ENCODE peak calls at places on chromosomes 2 and 18, in ten cellular contexts. One of them, this sample, is unnamed. For H3K27me3, the result is how much of the 10 kb centered on the place peaks cover.

GRCh38 chr18:8654482-8655451 is 45.5 kb downstream of the RAB12 start:
- DNase-seq in pancreas: no peak
- DNase-seq in psoas muscle: no peak
- DNase-seq in left ventricle myocardium inferior: no peak
- DNase-seq in vagina: no peak
- DNase-seq in ascending aorta: no peak
- DNase-seq in mammary epithelial cell: no peak
- DNase-seq in fibroblast of lung: no peak
- DNase-seq in upper lobe of right lung: no peak
- DNase-seq in BE2C: no peak
- DNase-seq in this sample: no peak

GRCh38 chr2:181065458-181065857 is 85.1 kb downstream of the UBE2E3 start:
- DNase-seq in pancreas: no peak
- DNase-seq in psoas muscle: no peak
- DNase-seq in left ventricle myocardium inferior: no peak
- DNase-seq in vagina: no peak
- DNase-seq in ascending aorta: no peak
- DNase-seq in mammary epithelial cell: no peak
- DNase-seq in fibroblast of lung: no peak
- DNase-seq in upper lobe of right lung: no peak
- DNase-seq in BE2C: no peak
- DNase-seq in this sample: no peak

GRCh38 chr18:75727479-75727878 is 300.0 kb upstream of the SMIM21 start:
- DNase-seq in pancreas: no peak
- DNase-seq in psoas muscle: no peak
- DNase-seq in left ventricle myocardium inferior: peak
- DNase-seq in vagina: no peak
- DNase-seq in ascending aorta: no peak
- DNase-seq in mammary epithelial cell: peak
- DNase-seq in fibroblast of lung: peak
- DNase-seq in upper lobe of right lung: peak
- DNase-seq in BE2C: peak
- DNase-seq in this sample: no peak

GRCh38 chr2:147242445-147242844 is 602.4 kb upstream of the ACVR2A start:
- DNase-seq in pancreas: no peak
- DNase-seq in psoas muscle: no peak
- DNase-seq in left ventricle myocardium inferior: no peak
- DNase-seq in vagina: no peak
- DNase-seq in ascending aorta: no peak
- DNase-seq in mammary epithelial cell: no peak
- DNase-seq in fibroblast of lung: no peak
- DNase-seq in upper lobe of right lung: no peak
- DNase-seq in BE2C: no peak
- DNase-seq in this sample: no peak

GRCh38 chr18:78506031-78506461 is 473.6 kb upstream of the SALL3 start:
- DNase-seq in pancreas: no peak
- DNase-seq in psoas muscle: no peak
- DNase-seq in left ventricle myocardium inferior: no peak
- DNase-seq in vagina: no peak
- DNase-seq in ascending aorta: no peak
- DNase-seq in mammary epithelial cell: no peak
- DNase-seq in fibroblast of lung: no peak
- DNase-seq in upper lobe of right lung: no peak
- DNase-seq in BE2C: no peak
- DNase-seq in this sample: no peak

GRCh38 chr2:22355816-22356433 is 1029.1 kb upstream of the KLHL29 start:
- DNase-seq in pancreas: no peak
- DNase-seq in psoas muscle: peak
- DNase-seq in left ventricle myocardium inferior: peak
- DNase-seq in vagina: no peak
- DNase-seq in ascending aorta: no peak
- DNase-seq in mammary epithelial cell: no peak
- DNase-seq in fibroblast of lung: no peak
- DNase-seq in upper lobe of right lung: no peak
- DNase-seq in BE2C: peak
- DNase-seq in this sample: no peak

GRCh38 chr2:188244383-188244782 is 47.3 kb upstream of the GULP1 start:
- DNase-seq in pancreas: no peak
- DNase-seq in psoas muscle: no peak
- DNase-seq in left ventricle myocardium inferior: no peak
- DNase-seq in vagina: no peak
- DNase-seq in ascending aorta: no peak
- DNase-seq in mammary epithelial cell: peak
- DNase-seq in fibroblast of lung: peak
- DNase-seq in upper lobe of right lung: no peak
- DNase-seq in BE2C: no peak
- DNase-seq in this sample: no peak

GRCh38 chr2:46377287-46377605 is 80.0 kb downstream of the EPAS1 start:
- DNase-seq in pancreas: no peak
- DNase-seq in psoas muscle: no peak
- DNase-seq in left ventricle myocardium inferior: no peak
- DNase-seq in vagina: peak
- DNase-seq in ascending aorta: no peak
- DNase-seq in mammary epithelial cell: no peak
- DNase-seq in fibroblast of lung: no peak
- DNase-seq in upper lobe of right lung: no peak
- DNase-seq in BE2C: no peak
- DNase-seq in this sample: no peak

GRCh38 chr2:224970311-224970710 is 72.0 kb downstream of the DOCK10 start:
- DNase-seq in pancreas: no peak
- DNase-seq in psoas muscle: no peak
- DNase-seq in left ventricle myocardium inferior: no peak
- DNase-seq in vagina: no peak
- DNase-seq in ascending aorta: no peak
- DNase-seq in mammary epithelial cell: no peak
- DNase-seq in fibroblast of lung: no peak
- DNase-seq in upper lobe of right lung: no peak
- DNase-seq in BE2C: no peak
- DNase-seq in this sample: no peak

GRCh38 chr18:69400253-69400975 is at the start of gene DOK6:
- DNase-seq in pancreas: peak
- DNase-seq in psoas muscle: peak
- DNase-seq in left ventricle myocardium inferior: peak
- DNase-seq in vagina: no peak
- DNase-seq in ascending aorta: no peak
- DNase-seq in mammary epithelial cell: peak
- DNase-seq in fibroblast of lung: peak
- DNase-seq in upper lobe of right lung: peak
- DNase-seq in BE2C: peak
- DNase-seq in this sample: peak

GRCh38 chr2:109222825-109223471 is 93.9 kb downstream of the SH3RF3 start:
- DNase-seq in pancreas: no peak
- DNase-seq in psoas muscle: no peak
- DNase-seq in left ventricle myocardium inferior: no peak
- DNase-seq in vagina: no peak
- DNase-seq in ascending aorta: no peak
- DNase-seq in mammary epithelial cell: no peak
- DNase-seq in fibroblast of lung: no peak
- DNase-seq in upper lobe of right lung: peak
- DNase-seq in BE2C: no peak
- DNase-seq in this sample: no peak

GRCh38 chr2:120737802-120738516 is 2.3 kb downstream of the GLI2 start:
- DNase-seq in pancreas: peak
- DNase-seq in psoas muscle: no peak
- DNase-seq in left ventricle myocardium inferior: no peak
- DNase-seq in vagina: peak
- DNase-seq in ascending aorta: no peak
- DNase-seq in mammary epithelial cell: peak
- DNase-seq in fibroblast of lung: no peak
- DNase-seq in upper lobe of right lung: no peak
- DNase-seq in BE2C: no peak
- DNase-seq in this sample: no peak

GRCh38 chr2:120738786-120739771 is 3.4 kb downstream of the GLI2 start:
- DNase-seq in pancreas: no peak
- DNase-seq in psoas muscle: no peak
- DNase-seq in left ventricle myocardium inferior: no peak
- DNase-seq in vagina: peak
- DNase-seq in ascending aorta: no peak
- DNase-seq in mammary epithelial cell: no peak
- DNase-seq in fibroblast of lung: no peak
- DNase-seq in upper lobe of right lung: no peak
- DNase-seq in BE2C: no peak
- DNase-seq in this sample: no peak

GRCh38 chr2:120735750-120736170 is at the start of gene GLI2:
- DNase-seq in pancreas: peak
- DNase-seq in psoas muscle: peak
- DNase-seq in left ventricle myocardium inferior: peak
- DNase-seq in vagina: peak
- DNase-seq in ascending aorta: no peak
- DNase-seq in mammary epithelial cell: peak
- DNase-seq in fibroblast of lung: peak
- DNase-seq in upper lobe of right lung: peak
- DNase-seq in BE2C: peak
- DNase-seq in this sample: peak

GRCh38 chr2:120736202-120736954 is 710 bp downstream of the GLI2 start:
- DNase-seq in pancreas: peak
- DNase-seq in psoas muscle: no peak
- DNase-seq in left ventricle myocardium inferior: no peak
- DNase-seq in vagina: peak
- DNase-seq in ascending aorta: no peak
- DNase-seq in mammary epithelial cell: peak
- DNase-seq in fibroblast of lung: no peak
- DNase-seq in upper lobe of right lung: no peak
- DNase-seq in BE2C: no peak
- DNase-seq in this sample: no peak

DNA sequence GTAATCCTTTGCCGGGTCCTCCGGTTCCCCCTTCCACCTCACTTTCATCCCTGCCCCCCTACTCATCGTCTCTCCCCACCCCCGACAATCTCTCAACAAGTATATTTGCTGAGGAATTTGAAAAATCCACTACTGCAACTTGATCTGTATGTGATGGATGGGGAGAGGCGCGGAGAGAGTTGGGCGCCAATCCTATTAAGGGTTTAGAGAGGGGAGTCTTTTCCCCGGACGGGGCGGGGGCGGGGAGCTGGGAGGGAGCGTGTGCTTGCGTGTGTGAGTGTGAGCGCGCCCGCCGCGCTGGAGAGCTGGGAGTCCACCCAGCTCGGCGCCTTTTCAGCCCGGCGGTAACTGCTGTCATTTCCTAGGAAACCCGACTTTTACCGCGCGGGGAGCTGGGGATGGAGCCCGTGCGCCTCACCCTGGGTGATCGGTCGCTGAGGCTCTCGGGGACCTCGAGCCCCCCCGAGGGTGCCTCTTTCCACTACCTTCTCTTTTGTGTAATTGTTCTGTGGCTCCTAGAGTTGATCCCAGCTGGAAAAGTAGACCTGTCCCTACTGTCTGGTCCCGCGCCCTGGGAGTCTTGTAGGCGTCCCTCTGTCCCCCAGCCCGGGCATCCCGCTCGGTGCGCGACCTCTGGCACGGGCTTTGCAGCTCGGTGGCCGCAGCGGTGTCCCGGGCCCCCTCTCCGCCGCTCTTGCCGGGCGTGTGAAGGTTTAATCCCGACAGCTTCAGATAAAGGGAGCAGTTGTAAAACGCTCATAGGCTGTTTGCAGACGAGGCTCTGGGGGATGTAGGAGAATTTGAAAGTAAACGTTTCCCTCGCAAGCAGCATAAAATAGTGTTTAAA is 1.5 kb downstream of the GLI2 start:
- DNase-seq in pancreas: peak
- DNase-seq in psoas muscle: peak
- DNase-seq in left ventricle myocardium inferior: peak
- DNase-seq in vagina: peak
- DNase-seq in ascending aorta: no peak
- DNase-seq in mammary epithelial cell: peak
- DNase-seq in fibroblast of lung: peak
- DNase-seq in upper lobe of right lung: no peak
- DNase-seq in BE2C: peak
- DNase-seq in this sample: no peak
- H3K27me3 ChIP-seq in pancreas: under half
- H3K27me3 ChIP-seq in psoas muscle: under half
- H3K27me3 ChIP-seq in left ventricle myocardium inferior: half or more
- H3K27me3 ChIP-seq in vagina: under half
- H3K27me3 ChIP-seq in ascending aorta: under half
- H3K27me3 ChIP-seq in mammary epithelial cell: half or more
- H3K27me3 ChIP-seq in fibroblast of lung: under half
- H3K27me3 ChIP-seq in upper lobe of right lung: half or more
- H3K27me3 ChIP-seq in BE2C: under half
- H3K27me3 ChIP-seq in this sample: half or more

DNA sequence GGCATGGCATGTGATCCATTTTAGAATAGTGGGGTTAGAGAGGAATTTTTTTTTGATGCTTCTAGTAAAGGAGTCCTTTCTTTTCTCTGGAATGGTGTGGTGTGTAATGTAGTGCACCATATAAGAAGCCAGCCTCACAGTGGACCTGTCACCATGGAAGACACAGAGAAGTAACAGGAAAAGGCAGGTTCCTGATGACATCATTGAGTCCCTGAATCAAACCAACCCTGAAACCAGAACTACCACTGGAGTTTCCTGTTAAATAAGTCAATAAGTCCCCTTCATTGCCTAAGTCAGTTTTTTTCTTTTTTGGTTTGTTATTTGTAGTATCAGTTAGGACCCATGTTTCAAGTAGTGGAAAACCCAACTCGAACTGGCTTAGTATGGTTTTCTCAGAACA is 11.9 kb downstream of the ADCYAP1 start:
- DNase-seq in pancreas: no peak
- DNase-seq in psoas muscle: no peak
- DNase-seq in left ventricle myocardium inferior: no peak
- DNase-seq in vagina: no peak
- DNase-seq in ascending aorta: no peak
- DNase-seq in mammary epithelial cell: no peak
- DNase-seq in fibroblast of lung: no peak
- DNase-seq in upper lobe of right lung: no peak
- DNase-seq in BE2C: no peak
- DNase-seq in this sample: no peak
- H3K27me3 ChIP-seq in pancreas: under half
- H3K27me3 ChIP-seq in psoas muscle: under half
- H3K27me3 ChIP-seq in left ventricle myocardium inferior: half or more
- H3K27me3 ChIP-seq in vagina: under half
- H3K27me3 ChIP-seq in ascending aorta: under half
- H3K27me3 ChIP-seq in mammary epithelial cell: under half
- H3K27me3 ChIP-seq in fibroblast of lung: under half
- H3K27me3 ChIP-seq in upper lobe of right lung: under half
- H3K27me3 ChIP-seq in BE2C: under half
- H3K27me3 ChIP-seq in this sample: under half

GRCh38 chr2:25036221-25036559 is 5.7 kb upstream of the EFR3B start:
- DNase-seq in pancreas: no peak
- DNase-seq in psoas muscle: no peak
- DNase-seq in left ventricle myocardium inferior: no peak
- DNase-seq in vagina: no peak
- DNase-seq in ascending aorta: no peak
- DNase-seq in mammary epithelial cell: no peak
- DNase-seq in fibroblast of lung: no peak
- DNase-seq in upper lobe of right lung: no peak
- DNase-seq in BE2C: peak
- DNase-seq in this sample: no peak
- H3K27me3 ChIP-seq in pancreas: under half
- H3K27me3 ChIP-seq in psoas muscle: under half
- H3K27me3 ChIP-seq in left ventricle myocardium inferior: under half
- H3K27me3 ChIP-seq in vagina: under half
- H3K27me3 ChIP-seq in ascending aorta: under half
- H3K27me3 ChIP-seq in mammary epithelial cell: under half
- H3K27me3 ChIP-seq in fibroblast of lung: under half
- H3K27me3 ChIP-seq in upper lobe of right lung: under half
- H3K27me3 ChIP-seq in BE2C: under half
- H3K27me3 ChIP-seq in this sample: under half

DNA sequence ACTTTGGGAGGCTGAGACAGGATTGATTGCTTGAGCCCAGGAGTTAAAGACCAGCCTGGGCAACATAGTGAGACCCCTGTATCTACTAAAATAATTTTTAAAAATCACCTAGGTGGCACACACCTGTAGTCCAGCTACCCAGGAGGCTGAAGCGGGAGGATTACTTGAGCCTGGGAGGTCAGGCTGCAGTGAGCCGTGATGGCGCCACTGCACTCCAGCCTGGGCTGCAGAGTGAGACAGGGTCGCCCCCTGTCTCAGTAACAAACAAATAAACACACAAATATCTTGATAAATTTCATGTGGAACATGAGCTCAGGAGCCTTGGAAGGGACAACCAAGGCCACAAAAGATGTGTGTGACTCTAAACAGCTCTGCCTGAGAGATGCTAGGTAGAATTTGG is 11.7 kb upstream of the ANKRD53 start:
- DNase-seq in pancreas: no peak
- DNase-seq in psoas muscle: no peak
- DNase-seq in left ventricle myocardium inferior: no peak
- DNase-seq in vagina: no peak
- DNase-seq in ascending aorta: no peak
- DNase-seq in mammary epithelial cell: no peak
- DNase-seq in fibroblast of lung: no peak
- DNase-seq in upper lobe of right lung: no peak
- DNase-seq in BE2C: no peak
- DNase-seq in this sample: no peak
- H3K27me3 ChIP-seq in pancreas: under half
- H3K27me3 ChIP-seq in psoas muscle: under half
- H3K27me3 ChIP-seq in left ventricle myocardium inferior: half or more
- H3K27me3 ChIP-seq in vagina: under half
- H3K27me3 ChIP-seq in ascending aorta: under half
- H3K27me3 ChIP-seq in mammary epithelial cell: under half
- H3K27me3 ChIP-seq in fibroblast of lung: under half
- H3K27me3 ChIP-seq in upper lobe of right lung: under half
- H3K27me3 ChIP-seq in BE2C: under half
- H3K27me3 ChIP-seq in this sample: half or more

This sample was measured in left lung.